ENCODE peak calls at places on chromosomes 3 and 15, in four cellular contexts. One of them, this sample, is unnamed.
A peak's percentile ranks its signal among the peaks of the same experiment; 100 is the strongest.

GRCh38 chr3:59192473-59192872 is 142.6 kb upstream of the CFAP20DC start:
- DNase-seq in Peyer's patch: no peak
- DNase-seq in IMR-90: peak; percentile 87
- DNase-seq in RWPE2: no peak
- DNase-seq in this sample: no peak

GRCh38 chr3:120352017-120352416 is 2.9 kb upstream of the LRRC58 start:
- DNase-seq in IMR-90: no peak
- DNase-seq in Peyer's patch: no peak
- DNase-seq in RWPE2: no peak
- DNase-seq in this sample: no peak

GRCh38 chr15:51907136-51907862 is 64.3 kb downstream of the LEO1 start:
- DNase-seq in IMR-90: peak; percentile 42
- DNase-seq in Peyer's patch: peak; percentile 56
- DNase-seq in RWPE2: no peak
- DNase-seq in this sample: peak; percentile 64

GRCh38 chr3:185527364-185527763 is 25.0 kb downstream of the LIPH start:
- DNase-seq in IMR-90: no peak
- DNase-seq in RWPE2: no peak
- DNase-seq in Peyer's patch: peak; percentile 52
- DNase-seq in this sample: peak; percentile 52

GRCh38 chr3:185753354-185753753 is 71.5 kb downstream of the IGF2BP2 start:
- DNase-seq in RWPE2: no peak
- DNase-seq in IMR-90: no peak
- DNase-seq in Peyer's patch: no peak
- DNase-seq in this sample: no peak

GRCh38 chr3:69063636-69064035 is 11.5 kb upstream of the TMF1 start:
- DNase-seq in IMR-90: no peak
- DNase-seq in RWPE2: no peak
- DNase-seq in Peyer's patch: no peak
- DNase-seq in this sample: no peak

GRCh38 chr3:110932515-110933095 is 139.0 kb upstream of the NECTIN3 start:
- DNase-seq in RWPE2: no peak
- DNase-seq in Peyer's patch: no peak
- DNase-seq in IMR-90: peak; percentile 16
- DNase-seq in this sample: no peak

GRCh38 chr15:89227425-89227824 is 6.0 kb upstream of the RLBP1 start:
- DNase-seq in IMR-90: no peak
- DNase-seq in Peyer's patch: no peak
- DNase-seq in RWPE2: no peak
- DNase-seq in this sample: no peak

GRCh38 chr3:49998326-49998725 is 58.4 kb downstream of the RBM6 start:
- DNase-seq in IMR-90: peak; percentile 72
- DNase-seq in RWPE2: no peak
- DNase-seq in Peyer's patch: no peak
- DNase-seq in this sample: no peak

GRCh38 chr3:34582054-34582453 is 783.6 kb downstream of the PDCD6IP start:
- DNase-seq in RWPE2: no peak
- DNase-seq in Peyer's patch: no peak
- DNase-seq in IMR-90: no peak
- DNase-seq in this sample: no peak

GRCh38 chr3:66487475-66487874 is 13.3 kb downstream of the LRIG1 start:
- DNase-seq in Peyer's patch: no peak
- DNase-seq in IMR-90: peak; percentile 65
- DNase-seq in RWPE2: no peak
- DNase-seq in this sample: no peak

GRCh38 chr15:67095834-67096366 is 30.5 kb downstream of the SMAD3 start:
- DNase-seq in RWPE2: no peak
- DNase-seq in IMR-90: no peak
- DNase-seq in Peyer's patch: no peak
- DNase-seq in this sample: no peak

GRCh38 chr15:69060744-69061143 is 46.2 kb downstream of the NOX5 start:
- DNase-seq in IMR-90: no peak
- DNase-seq in Peyer's patch: no peak
- DNase-seq in RWPE2: no peak
- DNase-seq in this sample: no peak

GRCh38 chr15:37289109-37289765 is 188.9 kb upstream of the MEIS2 start:
- DNase-seq in Peyer's patch: no peak
- DNase-seq in RWPE2: no peak
- DNase-seq in IMR-90: peak; percentile 5
- DNase-seq in this sample: no peak

GRCh38 chr3:102415553-102415952 is 19.3 kb upstream of the ZPLD1 start:
- DNase-seq in RWPE2: no peak
- DNase-seq in Peyer's patch: no peak
- DNase-seq in IMR-90: no peak
- DNase-seq in this sample: no peak

GRCh38 chr3:127328391-127328790 is 40.5 kb upstream of the PRR20G start:
- DNase-seq in IMR-90: no peak
- DNase-seq in RWPE2: no peak
- DNase-seq in Peyer's patch: no peak
- DNase-seq in this sample: no peak

GRCh38 chr15:20357139-20358065 is 184.2 kb downstream of the GOLGA6L6 start:
- DNase-seq in IMR-90: no peak
- DNase-seq in RWPE2: peak; percentile 80
- DNase-seq in Peyer's patch: no peak
- DNase-seq in this sample: peak; percentile 25

GRCh38 chr15:81157939-81158223 is 23.8 kb downstream of the CFAP161 start:
- DNase-seq in Peyer's patch: no peak
- DNase-seq in RWPE2: no peak
- DNase-seq in IMR-90: no peak
- DNase-seq in this sample: no peak

GRCh38 chr3:38579551-38580449 is 69.7 kb downstream of the SCN5A start:
- DNase-seq in Peyer's patch: peak; percentile 26
- DNase-seq in RWPE2: no peak
- DNase-seq in IMR-90: peak; percentile 42
- DNase-seq in this sample: peak; percentile 9

GRCh38 chr15:65790692-65791334 is 1.3 kb downstream of the DENND4A start:
- DNase-seq in Peyer's patch: no peak
- DNase-seq in RWPE2: no peak
- DNase-seq in IMR-90: peak; percentile 47
- DNase-seq in this sample: no peak

GRCh38 chr15:33064878-33065277 is 129.6 kb downstream of the FMN1 start:
- DNase-seq in RWPE2: no peak
- DNase-seq in IMR-90: peak; percentile 81
- DNase-seq in Peyer's patch: no peak
- DNase-seq in this sample: no peak

GRCh38 chr3:123778525-123778924 is 105.6 kb downstream of the MYLK start:
- DNase-seq in RWPE2: no peak
- DNase-seq in Peyer's patch: no peak
- DNase-seq in IMR-90: no peak
- DNase-seq in this sample: no peak

GRCh38 chr3:29537889-29538609 is 257.2 kb downstream of the RBMS3 start:
- DNase-seq in IMR-90: no peak
- DNase-seq in RWPE2: no peak
- DNase-seq in Peyer's patch: no peak
- DNase-seq in this sample: no peak

GRCh38 chr3:128806588-128806987 is 72.8 kb upstream of the ACAD9 start:
- DNase-seq in Peyer's patch: no peak
- DNase-seq in RWPE2: no peak
- DNase-seq in IMR-90: no peak
- DNase-seq in this sample: no peak

GRCh38 chr3:81823882-81824395 is 62.5 kb upstream of the GBE1 start:
- DNase-seq in IMR-90: no peak
- DNase-seq in RWPE2: no peak
- DNase-seq in Peyer's patch: no peak
- DNase-seq in this sample: no peak

GRCh38 chr3:154243353-154243752 is 80.9 kb downstream of the DHX36 start:
- DNase-seq in IMR-90: peak; percentile 15
- DNase-seq in RWPE2: no peak
- DNase-seq in Peyer's patch: no peak
- DNase-seq in this sample: no peak

GRCh38 chr15:96306321-96306720 is 24.2 kb upstream of the NR2F2 start:
- DNase-seq in RWPE2: no peak
- DNase-seq in Peyer's patch: no peak
- DNase-seq in IMR-90: no peak
- DNase-seq in this sample: no peak

GRCh38 chr3:188712257-188712924 is 459.4 kb upstream of the TPRG1 start:
- DNase-seq in RWPE2: no peak
- DNase-seq in IMR-90: peak; percentile 92
- DNase-seq in Peyer's patch: no peak
- DNase-seq in this sample: no peak

GRCh38 chr3:172658344-172659245 is 52.3 kb downstream of the NCEH1 start:
- DNase-seq in IMR-90: peak; percentile 100
- DNase-seq in Peyer's patch: no peak
- DNase-seq in RWPE2: peak; percentile 65
- DNase-seq in this sample: no peak

GRCh38 chr15:70257573-70258220 is 160.0 kb upstream of the TLE3 start:
- DNase-seq in Peyer's patch: no peak
- DNase-seq in IMR-90: no peak
- DNase-seq in RWPE2: no peak
- DNase-seq in this sample: no peak

DNA sequence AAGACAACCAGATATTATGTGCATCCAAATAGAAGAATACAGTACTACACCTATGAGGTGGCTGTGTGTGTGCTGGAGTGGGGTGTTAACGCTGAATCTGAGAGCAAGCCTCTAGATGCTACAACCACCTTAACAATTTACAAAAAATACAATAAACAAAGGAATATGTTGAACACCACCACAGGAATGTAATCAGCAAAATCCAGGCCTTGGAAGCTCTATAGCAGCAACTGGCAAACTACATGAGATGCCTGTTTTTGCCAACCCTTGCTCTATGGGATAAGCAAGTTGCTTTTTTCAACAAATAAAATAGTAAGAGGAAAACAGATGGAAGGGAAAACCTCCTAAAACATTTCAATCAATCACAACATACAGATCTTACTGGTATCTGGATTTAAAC is 23.9 kb downstream of the SLTM start:
- DNase-seq in RWPE2: no peak
- DNase-seq in Peyer's patch: no peak
- DNase-seq in IMR-90: peak; percentile 35
- DNase-seq in this sample: no peak
- H3K27me3 ChIP-seq in RWPE2: no peaks in the 10 kb centered on the region
- H3K27me3 ChIP-seq in Peyer's patch: no peaks in the 10 kb centered on the region
- H3K27me3 ChIP-seq in IMR-90: no peaks in the 10 kb centered on the region
- H3K27me3 ChIP-seq in this sample: no peaks in the 10 kb centered on the region

GRCh38 chr3:138400651-138401070 is 33.8 kb upstream of the ESYT3 start:
- DNase-seq in RWPE2: no peak
- DNase-seq in Peyer's patch: no peak
- DNase-seq in IMR-90: no peak
- DNase-seq in this sample: no peak
- H3K27me3 ChIP-seq in RWPE2: no peaks in the 10 kb centered on the region
- H3K27me3 ChIP-seq in Peyer's patch: no peaks in the 10 kb centered on the region
- H3K27me3 ChIP-seq in IMR-90: no peaks in the 10 kb centered on the region
- H3K27me3 ChIP-seq in this sample: no peaks in the 10 kb centered on the region

GRCh38 chr3:147370316-147370715 is 36.0 kb downstream of the ZIC4 start:
- DNase-seq in Peyer's patch: no peak
- DNase-seq in IMR-90: no peak
- DNase-seq in RWPE2: no peak
- DNase-seq in this sample: no peak
- H3K27me3 ChIP-seq in Peyer's patch: no peaks in the 10 kb centered on the region
- H3K27me3 ChIP-seq in IMR-90: peaks cover 73% of the 10 kb centered on the region
- H3K27me3 ChIP-seq in RWPE2: peaks cover 97% of the 10 kb centered on the region
- H3K27me3 ChIP-seq in this sample: peaks cover 73% of the 10 kb centered on the region

GRCh38 chr15:101492752-101493692 is 3.5 kb upstream of the PCSK6 start:
- DNase-seq in Peyer's patch: no peak
- DNase-seq in RWPE2: peak; percentile 27
- DNase-seq in IMR-90: no peak
- DNase-seq in this sample: no peak

GRCh38 chr15:101490408-101490891 is 943 bp upstream of the PCSK6 start:
- DNase-seq in Peyer's patch: no peak
- DNase-seq in IMR-90: no peak
- DNase-seq in RWPE2: no peak
- DNase-seq in this sample: peak; percentile 18

GRCh38 chr15:101489633-101490407 is at the start of gene PCSK6:
- DNase-seq in Peyer's patch: peak; percentile 67
- DNase-seq in IMR-90: no peak
- DNase-seq in RWPE2: no peak
- DNase-seq in this sample: peak; percentile 51

GRCh38 chr15:101491739-101492640 is 2.5 kb upstream of the PCSK6 start:
- DNase-seq in Peyer's patch: no peak
- DNase-seq in RWPE2: peak; percentile 26
- DNase-seq in IMR-90: no peak
- DNase-seq in this sample: no peak

DNA sequence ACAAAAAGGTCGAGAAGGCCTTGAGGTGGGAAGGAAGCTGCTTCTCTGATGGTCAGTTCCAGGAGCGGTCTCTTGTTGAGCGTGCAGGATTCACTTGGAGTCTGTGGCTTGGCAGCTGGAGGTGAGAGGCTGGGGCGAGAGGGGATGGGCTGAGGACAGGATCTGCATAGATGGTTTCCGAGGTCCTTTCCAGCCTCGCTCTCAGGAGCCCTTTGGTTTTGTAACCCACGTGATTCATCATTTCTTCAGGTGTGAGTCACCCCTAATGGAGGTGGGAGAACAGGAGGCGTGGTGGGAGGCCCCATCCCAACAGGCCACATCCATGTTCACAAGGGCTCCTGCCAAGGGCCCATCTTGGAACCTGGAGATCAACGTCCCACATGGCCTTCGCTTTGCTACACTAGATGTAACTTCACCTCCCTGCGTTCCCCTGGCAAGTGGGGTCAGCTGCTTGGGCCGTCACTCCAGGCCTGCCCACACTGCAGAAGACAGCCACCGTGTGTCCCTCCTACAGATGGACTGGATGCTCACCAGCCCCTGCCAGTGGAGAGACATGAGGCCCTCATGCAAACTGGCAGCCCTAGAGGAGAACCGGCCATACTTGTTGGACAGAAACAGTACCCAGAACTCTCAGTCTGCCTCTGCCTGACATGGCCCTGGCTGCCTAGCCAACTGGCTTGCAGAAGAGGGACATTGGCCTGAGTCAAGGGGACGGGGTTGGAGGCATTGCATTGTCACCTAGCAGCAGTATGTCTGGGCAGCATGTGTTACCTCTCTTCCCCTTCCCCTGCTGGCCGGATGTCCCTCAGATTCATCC is 1.6 kb upstream of the PCSK6 start:
- DNase-seq in RWPE2: no peak
- DNase-seq in IMR-90: no peak
- DNase-seq in Peyer's patch: no peak
- DNase-seq in this sample: no peak
- H3K27me3 ChIP-seq in RWPE2: peaks cover 8% of the 10 kb centered on the region
- H3K27me3 ChIP-seq in IMR-90: peaks cover 72% of the 10 kb centered on the region
- H3K27me3 ChIP-seq in Peyer's patch: no peaks in the 10 kb centered on the region
- H3K27me3 ChIP-seq in this sample: peaks cover 69% of the 10 kb centered on the region

GRCh38 chr3:124785966-124786365 is 55.7 kb downstream of the UMPS start:
- DNase-seq in IMR-90: peak; percentile 28
- DNase-seq in Peyer's patch: no peak
- DNase-seq in RWPE2: no peak
- DNase-seq in this sample: no peak
- H3K27me3 ChIP-seq in IMR-90: no peaks in the 10 kb centered on the region
- H3K27me3 ChIP-seq in Peyer's patch: no peaks in the 10 kb centered on the region
- H3K27me3 ChIP-seq in RWPE2: no peaks in the 10 kb centered on the region
- H3K27me3 ChIP-seq in this sample: no peaks in the 10 kb centered on the region

GRCh38 chr3:71754610-71755253 is 1.1 kb downstream of the GPR27 start:
- DNase-seq in Peyer's patch: no peak
- DNase-seq in RWPE2: no peak
- DNase-seq in IMR-90: no peak
- DNase-seq in this sample: no peak
- H3K27me3 ChIP-seq in Peyer's patch: no peaks in the 10 kb centered on the region
- H3K27me3 ChIP-seq in RWPE2: peaks cover 10% of the 10 kb centered on the region
- H3K27me3 ChIP-seq in IMR-90: peaks cover 54% of the 10 kb centered on the region
- H3K27me3 ChIP-seq in this sample: no peaks in the 10 kb centered on the region

GRCh38 chr3:51100543-51100851 is 284.6 kb upstream of the MANF start:
- DNase-seq in RWPE2: no peak
- DNase-seq in IMR-90: no peak
- DNase-seq in Peyer's patch: no peak
- DNase-seq in this sample: no peak
- H3K27me3 ChIP-seq in RWPE2: no peaks in the 10 kb centered on the region
- H3K27me3 ChIP-seq in IMR-90: no peaks in the 10 kb centered on the region
- H3K27me3 ChIP-seq in Peyer's patch: no peaks in the 10 kb centered on the region
- H3K27me3 ChIP-seq in this sample: no peaks in the 10 kb centered on the region

GRCh38 chr3:184491867-184492615 is 69.5 kb upstream of the EPHB3 start:
- DNase-seq in RWPE2: no peak
- DNase-seq in Peyer's patch: no peak
- DNase-seq in IMR-90: no peak
- DNase-seq in this sample: no peak
- H3K27me3 ChIP-seq in RWPE2: peaks cover 61% of the 10 kb centered on the region
- H3K27me3 ChIP-seq in Peyer's patch: no peaks in the 10 kb centered on the region
- H3K27me3 ChIP-seq in IMR-90: peaks cover 60% of the 10 kb centered on the region
- H3K27me3 ChIP-seq in this sample: no peaks in the 10 kb centered on the region

This sample was measured in stomach.